ENCODE peak calls at places on chromosomes 13 and 19, in eight cellular contexts. U is aorta, D is NB4, K is transverse colon, T is esophagus squamous epithelium, F is omental fat pad, A is fibroblast of mammary gland, S is GM04503. L is an unnamed sample.
A peak's percentile ranks its signal among the peaks of the same experiment; 100 is the strongest.

GRCh38 chr13:45690636-45691035 is 11.5 kb upstream of the CBY2 start:
- DNase-seq in A (no peak), F (no peak), T (no peak), U (no peak), D (no peak), K (no peak), S (no peak), L (no peak)

GRCh38 chr19:41009700-41010235 is 18.7 kb downstream of the CYP2B6 start:
- DNase-seq in K (no peak), S (no peak), D (no peak), T (no peak), U (no peak), F (no peak), A (no peak), L (no peak)

GRCh38 chr13:98338312-98338711 is 161.2 kb upstream of the RNF113B start:
- DNase-seq in U (no peak), F (no peak), S (no peak), D (no peak), K (no peak), T (no peak), A (no peak), L (no peak)

GRCh38 chr19:14433454-14434156 is 499 bp downstream of the PKN1 start:
- DNase-seq in K (peak; percentile 75), S (no peak), F (no peak), U (no peak), D (no peak), A (no peak), T (no peak), L (no peak)

GRCh38 chr13:26184791-26185250 is 37.3 kb downstream of the RNF6 start:
- DNase-seq in K (peak; percentile 72), S (no peak), F (no peak), D (peak; percentile 83), U (peak; percentile 69), T (peak; percentile 4), A (peak; percentile 73), L (peak; percentile 74)

GRCh38 chr19:15251749-15252397 is 19.6 kb upstream of the EPHX3 start:
- DNase-seq in T (no peak), K (peak; percentile 67), D (no peak), A (peak; percentile 98), U (peak; percentile 92), F (peak; percentile 31), S (peak; percentile 92), L (peak; percentile 91)

GRCh38 chr13:106534844-106535551 is 464 bp downstream of the EFNB2 start:
- DNase-seq in S (no peak), K (no peak), F (no peak), U (peak; percentile 55), D (no peak), A (peak; percentile 27), T (no peak), L (peak; percentile 37)

GRCh38 chr13:114268344-114269280 is 12.8 kb upstream of the UPF3A start:
- DNase-seq in T (no peak), U (no peak), S (no peak), A (no peak), F (no peak), K (no peak), D (no peak), L (no peak)

GRCh38 chr13:52739468-52740071 is at the start of gene CNMD:
- DNase-seq in S (no peak), T (no peak), D (no peak), K (no peak), F (no peak), U (no peak), A (no peak), L (no peak)

GRCh38 chr13:66264976-66265375 is 965.2 kb downstream of the PCDH9 start:
- DNase-seq in D (no peak), A (no peak), U (no peak), T (no peak), K (no peak), S (no peak), F (no peak), L (no peak)

GRCh38 chr19:50717026-50717723 is 2.4 kb downstream of the SHANK1 start:
- DNase-seq in F (no peak), U (no peak), S (no peak), A (no peak), K (no peak), T (no peak), D (peak; percentile 29), L (no peak)

GRCh38 chr19:47143322-47144073 is 12.9 kb downstream of the SAE1 start:
- DNase-seq in A (no peak), S (no peak), T (no peak), U (no peak), F (no peak), D (no peak), K (peak; percentile 9), L (no peak)

GRCh38 chr13:36763322-36763721 is 55.7 kb upstream of the RFXAP start:
- DNase-seq in D (no peak), A (no peak), T (no peak), U (no peak), F (no peak), K (no peak), S (no peak), L (no peak)

GRCh38 chr19:1888385-1888784 is 3.1 kb upstream of the ABHD17A start:
- DNase-seq in K (no peak), F (no peak), A (no peak), T (no peak), S (no peak), D (no peak), U (no peak), L (no peak)

GRCh38 chr13:20616059-20616797 is 49.3 kb downstream of the IFT88 start:
- DNase-seq in F (no peak), A (peak; percentile 91), T (no peak), K (no peak), D (no peak), S (peak; percentile 77), U (no peak), L (peak; percentile 97)

GRCh38 chr19:53521373-53522202 is 16.4 kb upstream of the ZNF331 start:
- DNase-seq in S (no peak), K (no peak), U (peak; percentile 57), D (no peak), T (no peak), A (no peak), F (no peak), L (peak; percentile 31)

GRCh38 chr19:43624933-43625332 is 5.5 kb upstream of the ZNF428 start:
- DNase-seq in D (peak; percentile 65), A (peak; percentile 61), U (peak; percentile 77), S (no peak), F (peak; percentile 36), K (peak; percentile 82), T (peak; percentile 10), L (no peak)

GRCh38 chr19:11373885-11374448 is 499 bp upstream of the SWSAP1 start:
- DNase-seq in U (no peak), K (no peak), T (no peak), D (peak; percentile 60), F (no peak), S (no peak), A (no peak), L (no peak)